ENCODE peak calls at places on chromosome 12, in seven cellular contexts. M is MM.1S, Z is GM23248, H is SK-N-SH, O is hepatocyte, G is PC-3, W is GM23338. I is an unnamed sample. For H3K9me2, the result is how much of the 10 kb centered on the place peaks cover.

GRCh38 chr12:70733385-70733784 is 96.2 kb upstream of the PTPRB start:
- DNase-seq in M (peak), Z (peak), H (peak), O (peak), G (peak), W (peak), I (peak)

GRCh38 chr12:67039995-67040860 is 228.9 kb upstream of the CAND1 start:
- DNase-seq in M (peak), Z (no peak), H (no peak), O (no peak), G (peak), W (no peak), I (peak)

GRCh38 chr12:127562781-127563180 is 704.2 kb upstream of the TMEM132C start:
- DNase-seq in M (peak), Z (no peak), H (no peak), O (no peak), G (no peak), W (no peak), I (no peak)

GRCh38 chr12:68823711-68824110 is 15.7 kb downstream of the MDM2 start:
- DNase-seq in M (no peak), Z (no peak), H (no peak), O (no peak), G (no peak), W (no peak), I (no peak)

GRCh38 chr12:59087077-59087673 is 166.9 kb upstream of the LRIG3 start:
- DNase-seq in M (no peak), Z (peak), H (peak), O (peak), G (peak), W (no peak), I (no peak)

GRCh38 chr12:127393896-127394295 is 873.1 kb upstream of the TMEM132C start:
- DNase-seq in M (no peak), Z (peak), H (no peak), O (no peak), G (peak), W (no peak), I (no peak)

GRCh38 chr12:6764011-6764828 is 1.9 kb upstream of the PTMS start:
- DNase-seq in M (peak), Z (peak), H (peak), O (peak), G (peak), W (peak), I (peak)

GRCh38 chr12:121600702-121601336 is 20.0 kb upstream of the KDM2B start:
- DNase-seq in M (no peak), Z (no peak), H (no peak), O (peak), G (no peak), W (no peak), I (no peak)

GRCh38 chr12:111404362-111405148 is 1.2 kb upstream of the SH2B3 start:
- DNase-seq in M (no peak), Z (peak), H (peak), O (peak), G (no peak), W (peak), I (no peak)

GRCh38 chr12:112950701-112951100 is 12.4 kb downstream of the OAS3 start:
- DNase-seq in M (no peak), Z (no peak), H (peak), O (no peak), G (no peak), W (peak), I (no peak)

GRCh38 chr12:5102261-5102789 is 58.6 kb downstream of the KCNA5 start:
- DNase-seq in M (no peak), Z (peak), H (no peak), O (no peak), G (no peak), W (no peak), I (no peak)

GRCh38 chr12:68113644-68114043 is 45.9 kb downstream of the IFNG start:
- DNase-seq in M (no peak), Z (no peak), H (no peak), O (no peak), G (peak), W (peak), I (no peak)

GRCh38 chr12:6958609-6959375 is 7.6 kb downstream of the PTPN6 start:
- DNase-seq in M (peak), Z (no peak), H (peak), O (no peak), G (no peak), W (no peak), I (no peak)

GRCh38 chr12:68336754-68337343 is 4.7 kb upstream of the MDM1 start:
- DNase-seq in M (no peak), Z (no peak), H (peak), O (no peak), G (peak), W (no peak), I (no peak)

GRCh38 chr12:124686885-124687694 is 119.7 kb upstream of the NCOR2 start:
- DNase-seq in M (no peak), Z (no peak), H (no peak), O (no peak), G (no peak), W (no peak), I (no peak)

GRCh38 chr12:52235822-52236291 is 2.8 kb downstream of the KRT7 start:
- DNase-seq in M (no peak), Z (no peak), H (peak), O (peak), G (peak), W (no peak), I (peak)
- H3K27ac ChIP-seq in M (no peak), Z (no peak), H (no peak), O (peak), G (peak), W (no peak), I (peak)

GRCh38 chr12:75407683-75408082 is 16.8 kb downstream of the GLIPR1L2 start:
- DNase-seq in M (no peak), Z (no peak), H (no peak), O (no peak), G (no peak), W (no peak), I (no peak)
- H2AFZ ChIP-seq in M (no peak), Z (no peak), H (no peak), O (no peak), G (no peak), W (no peak), I (no peak)

DNA sequence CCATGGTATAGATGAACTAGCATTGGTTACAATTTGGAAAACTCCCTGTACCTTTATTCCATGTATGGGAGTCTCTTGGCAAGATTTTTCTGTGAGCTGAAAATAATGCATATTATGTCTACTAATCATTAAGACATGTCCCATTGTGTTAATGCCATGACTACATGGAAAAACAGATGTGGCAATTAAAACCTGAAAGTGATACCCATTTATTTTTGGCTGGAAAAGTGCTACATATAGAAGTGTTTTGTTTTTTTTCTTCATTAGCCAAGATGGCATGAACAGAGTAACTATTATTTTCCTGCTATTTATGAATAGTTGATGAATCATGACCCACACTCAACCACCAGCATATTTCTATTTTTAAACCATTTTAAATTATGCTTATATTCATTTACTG is 58.2 kb downstream of the ALG10B start:
- DNase-seq in M (no peak), Z (no peak), H (no peak), O (no peak), G (no peak), W (no peak), I (no peak)
- H3K9me2 ChIP-seq in M (under half), Z (under half), H (under half), O (under half), G (under half), W (under half), I (under half)

GRCh38 chr12:60209933-60210332 is 614.1 kb downstream of the SLC16A7 start:
- DNase-seq in M (peak), Z (no peak), H (no peak), O (no peak), G (peak), W (no peak), I (no peak)
- H3K27ac ChIP-seq in M (no peak), Z (no peak), H (no peak), O (no peak), G (no peak), W (no peak), I (no peak)

DNA sequence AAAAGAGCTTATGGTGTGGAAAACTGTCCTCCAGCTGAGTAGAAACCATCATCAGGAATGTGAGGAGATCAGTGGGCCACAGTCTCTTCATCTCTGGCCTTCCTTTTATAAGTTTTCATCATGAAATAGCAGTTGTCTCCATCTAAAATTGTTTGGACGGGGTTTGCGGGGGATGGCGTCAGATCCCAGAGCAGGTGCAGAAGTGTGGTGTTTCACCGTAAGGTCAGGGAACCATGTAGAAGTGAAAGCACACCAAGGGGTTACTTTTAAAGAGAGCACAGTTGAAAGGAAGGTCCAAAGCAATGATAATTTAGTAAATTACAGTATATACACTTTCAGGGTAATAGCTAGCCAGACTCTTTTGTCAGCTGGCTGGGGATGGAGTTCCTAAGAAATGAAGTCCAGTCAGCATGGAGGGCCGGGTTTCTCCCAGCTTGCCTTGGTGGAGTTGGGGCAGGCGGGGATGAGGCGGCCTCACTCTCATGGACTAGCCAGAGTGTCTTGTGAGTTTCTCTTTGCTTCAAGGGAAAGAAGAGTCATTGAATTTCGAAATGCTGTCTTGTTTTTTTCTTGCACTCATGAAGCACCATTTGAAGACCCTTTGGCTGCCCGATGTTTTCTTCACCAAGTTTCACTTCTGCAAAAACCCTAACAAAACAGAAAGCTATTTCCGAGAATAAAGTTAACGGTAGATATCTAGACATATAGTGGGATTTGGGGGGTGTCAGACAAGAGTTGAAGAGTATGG is 100.6 kb downstream of the ETV6 start:
- DNase-seq in M (peak), Z (no peak), H (no peak), O (no peak), G (no peak), W (no peak), I (no peak)
- H2AFZ ChIP-seq in M (peak), Z (no peak), H (no peak), O (no peak), G (no peak), W (no peak), I (no peak)

DNA sequence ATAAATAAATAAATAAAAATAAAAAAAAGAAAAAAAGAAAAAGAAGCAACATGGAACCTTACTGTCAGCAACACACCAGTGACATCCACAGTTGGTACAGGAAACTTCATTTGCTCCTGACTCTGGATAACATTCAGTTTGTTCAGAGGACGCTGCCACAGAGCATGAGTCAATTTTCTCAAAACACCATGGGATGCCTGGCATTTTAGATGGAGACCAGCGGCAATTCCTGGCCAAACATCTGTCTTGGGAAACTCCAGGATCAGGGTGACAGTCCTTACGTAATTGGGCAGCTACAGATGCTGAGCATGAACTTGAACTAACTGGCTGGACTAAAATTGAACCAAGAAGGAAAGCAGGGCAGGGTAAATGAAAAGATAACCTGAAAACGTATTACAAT is 166.2 kb upstream of the CPNE8 start:
- DNase-seq in M (no peak), Z (no peak), H (no peak), O (no peak), G (no peak), W (no peak), I (no peak)
- H3K9me2 ChIP-seq in M (under half), Z (under half), H (under half), O (under half), G (under half), W (under half), I (under half)

GRCh38 chr12:132710422-132711168 is at the start of gene PGAM5:
- DNase-seq in M (peak), Z (peak), H (peak), O (peak), G (peak), W (peak), I (peak)

GRCh38 chr12:132710062-132710421 is 600 bp upstream of the PGAM5 start:
- DNase-seq in M (no peak), Z (peak), H (no peak), O (no peak), G (no peak), W (peak), I (no peak)

GRCh38 chr12:132711169-132711843 is 664 bp downstream of the PGAM5 start:
- DNase-seq in M (no peak), Z (peak), H (peak), O (peak), G (no peak), W (peak), I (peak)

GRCh38 chr12:132707241-132707640 is 3.4 kb upstream of the PGAM5 start:
- DNase-seq in M (no peak), Z (no peak), H (no peak), O (no peak), G (no peak), W (no peak), I (no peak)

GRCh38 chr12:132708150-132708549 is 2.5 kb upstream of the PGAM5 start:
- DNase-seq in M (no peak), Z (no peak), H (no peak), O (no peak), G (no peak), W (no peak), I (no peak)
- H3K27ac ChIP-seq in M (no peak), Z (no peak), H (no peak), O (no peak), G (no peak), W (no peak), I (no peak)

DNA sequence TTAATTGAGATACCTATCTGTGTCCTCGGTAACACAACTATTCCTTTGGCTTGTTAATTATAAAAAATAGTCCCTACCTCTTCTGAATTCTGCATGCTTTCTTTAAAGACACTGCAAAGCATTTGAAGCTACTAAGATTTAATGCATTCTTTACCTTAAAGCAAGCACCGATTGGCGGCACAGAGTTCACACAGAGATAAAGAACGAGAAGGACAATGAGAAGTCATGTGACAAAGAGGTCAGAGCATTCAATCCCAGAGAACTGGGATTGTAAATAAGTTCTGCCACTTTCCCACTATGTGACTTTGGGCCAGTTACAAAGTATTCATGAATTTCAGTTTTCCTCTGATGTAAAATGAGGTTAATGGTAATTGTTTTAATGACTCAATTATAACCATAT is 371.2 kb upstream of the ATP2B1 start:
- DNase-seq in M (no peak), Z (no peak), H (no peak), O (no peak), G (no peak), W (no peak), I (no peak)
- H2AFZ ChIP-seq in M (no peak), Z (no peak), H (no peak), O (no peak), G (no peak), W (no peak), I (no peak)

DNA sequence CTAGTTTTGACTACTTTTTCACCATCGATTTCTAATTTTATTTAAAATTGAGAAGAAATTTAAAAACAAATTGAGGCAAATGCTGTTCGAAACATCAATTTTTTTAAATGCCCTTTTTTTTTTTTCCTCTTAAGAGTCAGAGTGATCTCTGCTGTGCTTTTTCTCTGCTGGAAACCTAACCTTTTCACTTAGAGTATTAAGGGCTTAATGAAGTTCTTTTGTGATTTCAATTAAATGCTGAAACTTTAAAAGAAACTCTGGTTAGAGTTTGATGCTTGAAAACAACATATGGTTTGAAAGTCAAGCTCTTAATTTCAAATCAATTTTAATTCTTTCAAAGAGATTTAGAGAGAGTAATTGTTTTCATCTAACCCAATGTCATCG is 171.8 kb downstream of the TMTC2 start:
- DNase-seq in M (no peak), Z (no peak), H (no peak), O (no peak), G (no peak), W (peak), I (no peak)
- H3K9me2 ChIP-seq in M (under half), Z (under half), H (under half), O (under half), G (under half), W (under half), I (under half)

DNA sequence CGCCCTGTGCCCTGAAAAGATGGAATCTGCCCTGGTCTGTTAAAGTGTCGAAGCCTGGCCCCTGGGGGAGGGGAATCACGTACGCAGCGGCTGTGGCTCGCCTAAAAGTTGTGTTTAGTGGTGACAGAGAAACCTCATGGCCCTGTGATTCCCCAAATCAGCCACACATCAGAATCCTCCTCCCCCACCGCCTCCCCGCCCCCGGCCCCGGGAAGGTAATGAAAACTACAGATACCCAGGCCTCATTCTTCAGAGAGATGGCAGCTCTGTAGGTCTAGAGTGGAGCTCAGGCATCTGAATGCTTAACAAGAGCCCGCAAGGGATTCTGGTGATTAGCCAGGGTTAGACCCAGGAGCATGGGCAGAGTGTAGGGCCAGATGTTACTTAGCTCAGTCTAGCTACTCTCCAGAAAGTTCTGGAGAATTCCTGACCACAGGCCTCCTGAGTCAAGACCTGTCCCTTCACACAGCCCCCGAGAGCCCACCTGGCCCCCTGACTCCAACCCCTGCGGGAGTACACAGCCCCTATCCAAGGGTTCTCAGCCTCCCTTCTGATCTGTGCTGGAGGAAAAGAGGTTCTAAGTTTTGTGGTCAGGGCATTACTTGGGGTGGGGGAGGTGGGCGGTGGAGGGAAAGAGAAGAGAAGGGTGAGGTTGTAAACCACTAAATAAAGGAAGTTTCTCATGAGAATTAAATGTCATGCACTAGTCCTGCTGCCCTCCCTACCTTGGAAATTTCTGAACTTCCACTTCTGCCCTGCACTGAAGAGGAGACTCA is 114.8 kb downstream of the PLXNC1 start:
- DNase-seq in M (no peak), Z (peak), H (no peak), O (no peak), G (no peak), W (peak), I (no peak)
- H3K27ac ChIP-seq in M (no peak), Z (peak), H (peak), O (peak), G (no peak), W (peak), I (no peak)